ENCODE peak calls at places on chromosomes 11 and 22, in seven cellular contexts. One of them, this sample, is unnamed.

GRCh38 chr11:88489030-88489429 is 151.5 kb upstream of the CTSC start:
- DNase-seq in spleen: no peak
- DNase-seq in H1: no peak
- DNase-seq in stomach: no peak
- DNase-seq in IMR-90: peak; percentile 59
- DNase-seq in body of pancreas: no peak
- DNase-seq in right lobe of liver: no peak
- DNase-seq in this sample: no peak

GRCh38 chr11:7638710-7639642 is 34.3 kb downstream of the CYB5R2 start:
- DNase-seq in stomach: peak; percentile 45
- DNase-seq in H1: no peak
- DNase-seq in right lobe of liver: no peak
- DNase-seq in spleen: no peak
- DNase-seq in body of pancreas: no peak
- DNase-seq in IMR-90: no peak
- DNase-seq in this sample: no peak

GRCh38 chr11:134393638-134394037 is 18.4 kb downstream of the B3GAT1 start:
- DNase-seq in H1: no peak
- DNase-seq in right lobe of liver: no peak
- DNase-seq in spleen: no peak
- DNase-seq in stomach: peak; percentile 49
- DNase-seq in body of pancreas: no peak
- DNase-seq in IMR-90: no peak
- DNase-seq in this sample: no peak

GRCh38 chr11:111565111-111565720 is 24.7 kb downstream of the LAYN start:
- DNase-seq in H1: peak; percentile 72
- DNase-seq in body of pancreas: peak; percentile 74
- DNase-seq in right lobe of liver: no peak
- DNase-seq in stomach: peak; percentile 76
- DNase-seq in IMR-90: peak; percentile 80
- DNase-seq in spleen: no peak
- DNase-seq in this sample: peak; percentile 65

GRCh38 chr11:85599083-85599482 is 28.1 kb downstream of the DLG2 start:
- DNase-seq in body of pancreas: no peak
- DNase-seq in IMR-90: no peak
- DNase-seq in stomach: no peak
- DNase-seq in right lobe of liver: no peak
- DNase-seq in spleen: no peak
- DNase-seq in H1: no peak
- DNase-seq in this sample: no peak

GRCh38 chr22:19036523-19037273 is 85.5 kb downstream of the DGCR2 start:
- DNase-seq in body of pancreas: no peak
- DNase-seq in right lobe of liver: peak; percentile 47
- DNase-seq in spleen: no peak
- DNase-seq in H1: no peak
- DNase-seq in IMR-90: peak; percentile 11
- DNase-seq in stomach: no peak
- DNase-seq in this sample: no peak

GRCh38 chr11:131666617-131667016 is 296.2 kb downstream of the NTM start:
- DNase-seq in IMR-90: peak; percentile 70
- DNase-seq in stomach: no peak
- DNase-seq in right lobe of liver: no peak
- DNase-seq in spleen: peak; percentile 22
- DNase-seq in H1: no peak
- DNase-seq in body of pancreas: no peak
- DNase-seq in this sample: no peak

GRCh38 chr11:98007072-98007471 is 1013.7 kb upstream of the CNTN5 start:
- DNase-seq in right lobe of liver: no peak
- DNase-seq in stomach: no peak
- DNase-seq in spleen: no peak
- DNase-seq in body of pancreas: no peak
- DNase-seq in IMR-90: no peak
- DNase-seq in H1: no peak
- DNase-seq in this sample: no peak

GRCh38 chr11:27861706-27862430 is 161.6 kb upstream of the BDNF start:
- DNase-seq in H1: no peak
- DNase-seq in stomach: no peak
- DNase-seq in IMR-90: peak; percentile 95
- DNase-seq in spleen: no peak
- DNase-seq in body of pancreas: no peak
- DNase-seq in right lobe of liver: no peak
- DNase-seq in this sample: peak; percentile 34

GRCh38 chr11:33211153-33211552 is 46.0 kb upstream of the HIPK3 start:
- DNase-seq in spleen: no peak
- DNase-seq in IMR-90: no peak
- DNase-seq in H1: no peak
- DNase-seq in body of pancreas: no peak
- DNase-seq in right lobe of liver: no peak
- DNase-seq in stomach: no peak
- DNase-seq in this sample: peak; percentile 22

GRCh38 chr11:117931971-117932370 is 2.8 kb upstream of the TMPRSS13 start:
- DNase-seq in spleen: peak; percentile 69
- DNase-seq in H1: no peak
- DNase-seq in IMR-90: no peak
- DNase-seq in body of pancreas: no peak
- DNase-seq in right lobe of liver: no peak
- DNase-seq in stomach: no peak
- DNase-seq in this sample: no peak

GRCh38 chr22:38423512-38424503 is 31.2 kb downstream of the KCNJ4 start:
- DNase-seq in spleen: no peak
- DNase-seq in stomach: no peak
- DNase-seq in IMR-90: no peak
- DNase-seq in body of pancreas: no peak
- DNase-seq in right lobe of liver: no peak
- DNase-seq in H1: no peak
- DNase-seq in this sample: no peak

GRCh38 chr11:132119573-132119972 is 749.2 kb downstream of the NTM start:
- DNase-seq in body of pancreas: no peak
- DNase-seq in spleen: no peak
- DNase-seq in stomach: no peak
- DNase-seq in IMR-90: no peak
- DNase-seq in H1: no peak
- DNase-seq in right lobe of liver: no peak
- DNase-seq in this sample: no peak

GRCh38 chr11:118088531-118088930 is 1.8 kb upstream of the SMIM35 start:
- DNase-seq in body of pancreas: no peak
- DNase-seq in spleen: peak; percentile 80
- DNase-seq in right lobe of liver: peak; percentile 66
- DNase-seq in H1: no peak
- DNase-seq in stomach: peak; percentile 56
- DNase-seq in IMR-90: no peak
- DNase-seq in this sample: peak; percentile 52

GRCh38 chr22:17562906-17563870 is at the start of gene SLC25A18:
- DNase-seq in spleen: peak; percentile 9
- DNase-seq in body of pancreas: no peak
- DNase-seq in IMR-90: no peak
- DNase-seq in stomach: no peak
- DNase-seq in H1: peak; percentile 56
- DNase-seq in right lobe of liver: peak; percentile 81
- DNase-seq in this sample: peak; percentile 44

GRCh38 chr11:76694664-76695063 is 24.1 kb upstream of the LRRC32 start:
- DNase-seq in body of pancreas: no peak
- DNase-seq in right lobe of liver: no peak
- DNase-seq in IMR-90: peak; percentile 90
- DNase-seq in H1: no peak
- DNase-seq in stomach: no peak
- DNase-seq in spleen: no peak
- DNase-seq in this sample: no peak

GRCh38 chr22:46614070-46614931 is 5.9 kb upstream of the GRAMD4 start:
- DNase-seq in IMR-90: no peak
- DNase-seq in spleen: peak; percentile 88
- DNase-seq in right lobe of liver: no peak
- DNase-seq in stomach: no peak
- DNase-seq in H1: no peak
- DNase-seq in body of pancreas: no peak
- DNase-seq in this sample: no peak

GRCh38 chr22:36641902-36642640 is 61.5 kb downstream of the CACNG2 start:
- DNase-seq in H1: no peak
- DNase-seq in spleen: no peak
- DNase-seq in right lobe of liver: no peak
- DNase-seq in stomach: no peak
- DNase-seq in IMR-90: peak; percentile 36
- DNase-seq in body of pancreas: no peak
- DNase-seq in this sample: no peak

GRCh38 chr11:111871693-111872161 is 346 bp upstream of the ALG9 start:
- DNase-seq in right lobe of liver: no peak
- DNase-seq in body of pancreas: no peak
- DNase-seq in H1: no peak
- DNase-seq in stomach: no peak
- DNase-seq in spleen: no peak
- DNase-seq in IMR-90: no peak
- DNase-seq in this sample: no peak

DNA sequence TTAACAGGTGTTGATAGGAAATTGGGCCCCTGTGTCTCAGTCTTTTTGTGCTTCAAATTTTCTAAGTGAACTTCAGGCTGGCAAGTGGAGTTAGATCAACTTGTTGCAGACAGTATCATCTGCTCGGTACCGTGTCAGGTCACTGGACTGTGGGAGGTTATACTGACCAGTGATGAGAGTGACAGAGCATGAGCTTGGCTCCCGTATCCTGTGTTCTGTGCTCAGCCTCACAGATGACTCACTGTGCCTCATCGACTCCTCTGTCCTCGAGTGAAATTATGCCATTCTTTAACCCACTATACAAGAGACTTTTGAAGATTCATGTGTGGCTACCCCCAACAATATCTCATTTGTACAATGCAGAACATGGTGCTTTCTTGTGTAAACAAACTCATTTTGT is 7.9 kb downstream of the GRAP2 start:
- DNase-seq in right lobe of liver: no peak
- DNase-seq in H1: no peak
- DNase-seq in body of pancreas: no peak
- DNase-seq in stomach: no peak
- DNase-seq in spleen: no peak
- DNase-seq in IMR-90: peak; percentile 8
- DNase-seq in this sample: no peak
- H3K27me3 ChIP-seq in right lobe of liver: no peaks in the 10 kb centered on the region
- H3K27me3 ChIP-seq in H1: no peaks in the 10 kb centered on the region
- H3K27me3 ChIP-seq in body of pancreas: no peaks in the 10 kb centered on the region
- H3K27me3 ChIP-seq in stomach: peaks cover 3% of the 10 kb centered on the region
- H3K27me3 ChIP-seq in spleen: no peaks in the 10 kb centered on the region
- H3K27me3 ChIP-seq in IMR-90: peaks cover 31% of the 10 kb centered on the region
- H3K27me3 ChIP-seq in this sample: peaks cover 5% of the 10 kb centered on the region

DNA sequence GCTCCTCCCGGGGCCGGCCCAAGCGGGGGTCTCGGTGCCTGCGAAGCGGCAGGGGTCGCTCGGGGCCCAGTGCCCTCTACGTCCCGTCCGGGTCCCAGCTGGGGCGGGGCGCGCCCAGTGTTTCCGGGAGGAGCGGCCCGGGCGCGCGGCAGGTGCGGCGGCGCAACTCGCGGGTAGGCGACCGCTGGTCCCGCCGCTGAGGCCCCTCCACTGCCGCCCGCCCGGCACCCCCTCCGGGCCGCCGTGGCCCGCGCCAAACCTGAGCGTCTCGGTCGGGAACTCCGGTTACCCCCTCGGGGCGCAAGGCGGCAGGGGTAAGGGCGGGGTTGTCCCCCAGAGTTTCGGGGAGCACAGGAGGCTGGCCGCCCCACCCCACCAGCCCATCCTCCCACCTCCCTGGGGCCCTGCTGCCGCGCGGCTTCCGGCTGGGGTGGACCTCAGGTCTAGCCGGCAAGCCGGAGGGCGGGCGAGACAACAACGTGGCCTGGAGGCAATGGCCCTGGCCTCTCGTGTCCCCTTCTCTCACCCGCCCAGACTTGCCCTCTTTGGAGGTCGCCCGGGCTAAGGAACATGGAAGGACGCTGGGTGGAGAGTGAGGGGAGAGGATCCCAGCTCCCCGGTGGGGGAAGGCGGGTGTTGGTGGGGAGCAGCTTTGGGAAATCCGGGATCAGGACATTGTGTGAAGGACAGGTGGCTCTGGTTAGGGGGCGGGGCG is 416 bp upstream of the CRACR2B start:
- DNase-seq in stomach: peak; percentile 84
- DNase-seq in spleen: peak; percentile 90
- DNase-seq in right lobe of liver: no peak
- DNase-seq in IMR-90: no peak
- DNase-seq in body of pancreas: peak; percentile 81
- DNase-seq in H1: peak; percentile 91
- DNase-seq in this sample: no peak
- TF ChIP-seq POLR2A in stomach: peak; percentile 36
- TF ChIP-seq POLR2A in spleen: no peak
- TF ChIP-seq POLR2A in right lobe of liver: no peak
- TF ChIP-seq POLR2A in IMR-90: no peak
- TF ChIP-seq POLR2A in body of pancreas: peak; percentile 67
- TF ChIP-seq POLR2A in H1: no peak
- TF ChIP-seq POLR2A in this sample: no peak

DNA sequence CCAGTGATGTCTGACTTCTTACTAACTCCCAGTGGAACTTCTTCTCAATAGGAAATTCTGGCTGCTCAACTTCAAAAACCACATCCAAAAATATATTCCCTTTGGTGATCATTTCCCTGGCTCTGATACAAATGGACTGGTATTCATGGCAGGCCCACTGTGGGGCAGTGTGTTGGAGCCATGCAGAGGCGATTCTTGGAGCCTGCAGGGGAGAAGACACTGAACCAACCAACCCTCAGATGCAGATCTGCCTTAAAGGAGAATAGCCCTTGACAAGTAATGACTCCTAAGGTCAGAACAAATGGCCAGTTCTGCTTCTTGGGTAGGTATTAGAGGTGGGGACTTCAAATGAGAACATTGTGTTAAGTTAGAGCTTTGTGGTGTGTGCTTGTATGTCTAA is 12.2 kb downstream of the OR4D9 start:
- DNase-seq in H1: no peak
- DNase-seq in stomach: no peak
- DNase-seq in right lobe of liver: no peak
- DNase-seq in body of pancreas: no peak
- DNase-seq in spleen: no peak
- DNase-seq in IMR-90: no peak
- DNase-seq in this sample: no peak
- H3K27me3 ChIP-seq in H1: no peaks in the 10 kb centered on the region
- H3K27me3 ChIP-seq in stomach: no peaks in the 10 kb centered on the region
- H3K27me3 ChIP-seq in right lobe of liver: no peaks in the 10 kb centered on the region
- H3K27me3 ChIP-seq in body of pancreas: no peaks in the 10 kb centered on the region
- H3K27me3 ChIP-seq in spleen: no peaks in the 10 kb centered on the region
- H3K27me3 ChIP-seq in IMR-90: peaks cover 5% of the 10 kb centered on the region
- H3K27me3 ChIP-seq in this sample: no peaks in the 10 kb centered on the region

GRCh38 chr22:23896166-23896522 is 2.0 kb downstream of the MIF start:
- DNase-seq in H1: no peak
- DNase-seq in IMR-90: no peak
- DNase-seq in stomach: no peak
- DNase-seq in body of pancreas: no peak
- DNase-seq in right lobe of liver: no peak
- DNase-seq in spleen: no peak
- DNase-seq in this sample: no peak

GRCh38 chr22:23897320-23897719 is 3.1 kb downstream of the MIF start:
- DNase-seq in H1: no peak
- DNase-seq in stomach: no peak
- DNase-seq in right lobe of liver: no peak
- DNase-seq in IMR-90: no peak
- DNase-seq in body of pancreas: no peak
- DNase-seq in spleen: no peak
- DNase-seq in this sample: no peak

GRCh38 chr22:23898006-23898974 is 4.1 kb downstream of the MIF start:
- DNase-seq in H1: no peak
- DNase-seq in IMR-90: no peak
- DNase-seq in stomach: no peak
- DNase-seq in body of pancreas: no peak
- DNase-seq in spleen: no peak
- DNase-seq in right lobe of liver: no peak
- DNase-seq in this sample: no peak

GRCh38 chr22:23895599-23896144 is 1.5 kb downstream of the MIF start:
- DNase-seq in right lobe of liver: no peak
- DNase-seq in H1: no peak
- DNase-seq in spleen: no peak
- DNase-seq in body of pancreas: no peak
- DNase-seq in IMR-90: no peak
- DNase-seq in stomach: no peak
- DNase-seq in this sample: no peak

GRCh38 chr22:23896523-23897186 is 2.5 kb downstream of the MIF start:
- DNase-seq in body of pancreas: no peak
- DNase-seq in right lobe of liver: no peak
- DNase-seq in spleen: no peak
- DNase-seq in stomach: no peak
- DNase-seq in IMR-90: no peak
- DNase-seq in H1: no peak
- DNase-seq in this sample: no peak
- TF ChIP-seq POLR2A in body of pancreas: no peak
- TF ChIP-seq POLR2A in right lobe of liver: no peak
- TF ChIP-seq POLR2A in spleen: no peak
- TF ChIP-seq POLR2A in stomach: no peak
- TF ChIP-seq POLR2A in IMR-90: peak; percentile 6
- TF ChIP-seq POLR2A in H1: peak; percentile 67
- TF ChIP-seq POLR2A in this sample: no peak

This sample was measured in adrenal gland.